ENCODE peak calls at places on chromosomes 6 and 20, in ten cellular contexts. X, V, R, Y, E, S, U, J, T and H are unnamed samples.

GRCh38 chr6:153058291-153058690 is 55.8 kb upstream of the MTRF1L start:
- DNase-seq in Y (no peak), V (peak), T (no peak), S (no peak), J (no peak), R (no peak), E (no peak), X (peak), U (no peak), H (no peak)

GRCh38 chr6:153016846-153017245 is 14.3 kb upstream of the MTRF1L start:
- DNase-seq in E (no peak), J (no peak), R (no peak), V (no peak), Y (no peak), S (no peak), U (no peak), X (no peak), T (no peak), H (no peak)

GRCh38 chr6:1127597-1128288 is 184.2 kb upstream of the FOXQ1 start:
- DNase-seq in U (no peak), Y (no peak), T (no peak), X (no peak), J (no peak), R (no peak), S (no peak), E (no peak), V (no peak), H (no peak)

GRCh38 chr6:154984146-154984545 is 11.0 kb upstream of the TIAM2 start:
- DNase-seq in J (no peak), U (no peak), R (no peak), E (no peak), X (peak), S (no peak), Y (no peak), V (peak), T (no peak), H (peak)

GRCh38 chr6:163494279-163494727 is 79.8 kb downstream of the QKI start:
- DNase-seq in S (no peak), T (no peak), X (peak), U (no peak), V (peak), Y (no peak), E (no peak), J (no peak), R (no peak), H (no peak)

GRCh38 chr6:87745966-87746721 is 44.1 kb upstream of the AKIRIN2 start:
- DNase-seq in U (no peak), Y (no peak), J (no peak), R (no peak), T (no peak), S (no peak), X (no peak), E (no peak), V (no peak), H (no peak)

GRCh38 chr6:112205521-112206458 is 48.6 kb downstream of the LAMA4 start:
- DNase-seq in U (peak), V (peak), J (no peak), X (peak), S (no peak), Y (no peak), T (no peak), E (no peak), R (no peak), H (no peak)

GRCh38 chr6:143999406-143999805 is 8.7 kb downstream of the PLAGL1 start:
- DNase-seq in U (no peak), X (peak), J (no peak), T (peak), E (no peak), Y (no peak), R (no peak), V (peak), S (no peak), H (no peak)

GRCh38 chr6:70314240-70314639 is 11.4 kb upstream of the COL9A1 start:
- DNase-seq in Y (no peak), T (no peak), V (peak), U (no peak), E (no peak), X (no peak), S (no peak), J (no peak), R (no peak), H (no peak)

GRCh38 chr20:31930758-31931157 is 21.1 kb downstream of the PDRG1 start:
- DNase-seq in Y (no peak), J (no peak), E (no peak), T (no peak), R (no peak), U (no peak), S (no peak), V (no peak), X (no peak), H (no peak)

GRCh38 chr6:72677740-72678139 is 55.9 kb downstream of the KCNQ5 start:
- DNase-seq in T (no peak), S (no peak), J (no peak), R (no peak), U (no peak), E (no peak), X (no peak), Y (no peak), V (no peak), H (no peak)

GRCh38 chr6:134534708-134535149 is 216.8 kb upstream of the SGK1 start:
- DNase-seq in V (peak), R (no peak), J (peak), E (no peak), U (no peak), X (peak), S (no peak), Y (no peak), T (no peak), H (no peak)

GRCh38 chr6:43471399-43471798 is 6.0 kb upstream of the TJAP1 start:
- DNase-seq in R (no peak), J (no peak), X (no peak), T (no peak), E (no peak), V (no peak), Y (no peak), S (no peak), U (no peak), H (no peak)

GRCh38 chr6:148969679-148970078 is 222.8 kb downstream of the UST start:
- DNase-seq in X (peak), T (peak), Y (no peak), E (peak), J (no peak), R (peak), S (no peak), U (no peak), V (no peak), H (peak)

GRCh38 chr20:18728165-18728866 is 85.3 kb upstream of the SCP2D1 start:
- DNase-seq in E (no peak), Y (no peak), T (no peak), R (no peak), U (no peak), J (no peak), S (no peak), X (no peak), V (no peak), H (no peak)

GRCh38 chr6:157514659-157515496 is 133.9 kb downstream of the ZDHHC14 start:
- DNase-seq in R (peak), J (no peak), U (no peak), T (no peak), E (no peak), X (peak), V (peak), S (no peak), Y (peak), H (no peak)

GRCh38 chr20:11833825-11834224 is 83.9 kb upstream of the BTBD3 start:
- DNase-seq in U (no peak), T (no peak), R (no peak), Y (no peak), S (no peak), E (no peak), J (no peak), X (no peak), V (no peak), H (no peak)

GRCh38 chr6:161413361-161413771 is 139.5 kb upstream of the AGPAT4 start:
- DNase-seq in E (no peak), Y (no peak), T (no peak), U (no peak), V (no peak), J (no peak), R (peak), X (no peak), S (no peak), H (no peak)

GRCh38 chr20:36493013-36493800 is 48.1 kb upstream of the MYL9 start:
- DNase-seq in T (no peak), E (no peak), J (no peak), Y (peak), U (peak), X (no peak), R (no peak), V (no peak), S (no peak), H (no peak)

GRCh38 chr6:120854583-120854982 is 479.7 kb downstream of the TBC1D32 start:
- DNase-seq in V (no peak), X (no peak), R (no peak), S (no peak), Y (no peak), J (no peak), T (no peak), E (no peak), U (no peak), H (no peak)